ENCODE peak calls at places on chromosome 7, in nine cellular contexts. H, O, P, Z, D, M, K, R and E are unnamed samples.

GRCh38 chr7:101728888-101729883 is 88.2 kb upstream of the CUX1 start:
- DNase-seq in O (peak), P (no peak), R (no peak), H (no peak), D (no peak), K (no peak), M (no peak), Z (peak), E (no peak)

GRCh38 chr7:122465296-122465695 is 160.7 kb upstream of the FEZF1 start:
- DNase-seq in D (no peak), M (no peak), Z (no peak), H (no peak), P (no peak), O (no peak), K (no peak), R (no peak), E (no peak)

GRCh38 chr7:128840326-128841170 is 10.3 kb downstream of the FLNC start:
- DNase-seq in K (no peak), D (no peak), R (no peak), H (no peak), Z (no peak), P (no peak), O (no peak), M (no peak), E (no peak)

GRCh38 chr7:4631664-4632171 is 50.4 kb upstream of the FOXK1 start:
- DNase-seq in H (no peak), K (no peak), D (no peak), R (peak), P (peak), M (no peak), Z (peak), O (peak), E (peak)

GRCh38 chr7:99005776-99006175 is 127.4 kb downstream of the TRRAP start:
- DNase-seq in R (no peak), K (peak), H (no peak), Z (no peak), O (no peak), P (no peak), M (no peak), D (peak), E (no peak)

GRCh38 chr7:121384159-121384745 is 11.9 kb downstream of the FAM3C start:
- DNase-seq in K (no peak), D (no peak), H (no peak), R (no peak), Z (no peak), P (no peak), O (no peak), M (no peak), E (no peak)

GRCh38 chr7:94067506-94067905 is 63.4 kb upstream of the BET1 start:
- DNase-seq in D (no peak), Z (no peak), R (no peak), K (no peak), P (no peak), H (no peak), M (no peak), O (no peak), E (no peak)

GRCh38 chr7:136294977-136295376 is 317.8 kb upstream of the MTPN start:
- DNase-seq in D (no peak), H (no peak), O (no peak), P (no peak), R (no peak), M (no peak), Z (no peak), K (no peak), E (no peak)

GRCh38 chr7:22587322-22587721 is 87.3 kb upstream of the STEAP1B start:
- DNase-seq in H (no peak), P (no peak), M (no peak), K (no peak), R (no peak), D (no peak), Z (peak), O (peak), E (no peak)

GRCh38 chr7:102202556-102202955 is 84.1 kb upstream of the SH2B2 start:
- DNase-seq in D (no peak), P (no peak), Z (no peak), K (no peak), H (no peak), O (no peak), R (no peak), M (no peak), E (no peak)

GRCh38 chr7:2689951-2690705 is 2.1 kb downstream of the AMZ1 start:
- DNase-seq in O (peak), M (no peak), H (no peak), Z (peak), R (no peak), K (no peak), D (no peak), P (no peak), E (no peak)

GRCh38 chr7:40760997-40761396 is 626.2 kb downstream of the SUGCT start:
- DNase-seq in R (no peak), Z (no peak), H (no peak), K (no peak), O (no peak), P (no peak), D (no peak), M (no peak), E (no peak)

GRCh38 chr7:84735021-84735420 is 451.8 kb downstream of the SEMA3D start:
- DNase-seq in K (no peak), O (peak), D (no peak), M (no peak), P (no peak), R (no peak), H (no peak), Z (peak), E (no peak)

GRCh38 chr7:10085231-10085630 is 888.4 kb upstream of the PHF14 start:
- DNase-seq in O (no peak), K (no peak), Z (no peak), D (no peak), H (no peak), P (no peak), R (no peak), M (no peak), E (no peak)

GRCh38 chr7:155692317-155692716 is 47.9 kb downstream of the RBM33 start:
- DNase-seq in P (no peak), M (no peak), O (no peak), K (no peak), R (no peak), D (no peak), H (no peak), Z (no peak), E (no peak)

GRCh38 chr7:157670490-157671357 is 333.9 kb downstream of the DNAJB6 start:
- DNase-seq in K (no peak), R (no peak), O (no peak), H (no peak), P (no peak), M (no peak), Z (peak), D (no peak), E (peak)

GRCh38 chr7:155560982-155561686 is 14.8 kb upstream of the CNPY1 start:
- DNase-seq in Z (no peak), R (no peak), P (no peak), H (no peak), O (no peak), D (no peak), M (no peak), K (no peak), E (no peak)

GRCh38 chr7:132511921-132512320 is 64.3 kb downstream of the PLXNA4 start:
- DNase-seq in M (no peak), R (no peak), H (no peak), P (no peak), K (no peak), D (no peak), Z (no peak), O (no peak), E (no peak)

GRCh38 chr7:112550468-112551060 is 69.8 kb downstream of the LSMEM1 start:
- DNase-seq in D (peak), H (peak), R (peak), P (no peak), K (no peak), O (peak), M (no peak), Z (peak), E (no peak)

GRCh38 chr7:125355899-125356298 is 426.3 kb upstream of the POT1 start:
- DNase-seq in R (no peak), P (no peak), M (no peak), Z (peak), O (peak), D (peak), H (no peak), K (no peak), E (no peak)

GRCh38 chr7:17299477-17299991 is 1.1 kb downstream of the AHR start:
- DNase-seq in Z (peak), O (peak), M (no peak), H (no peak), D (peak), R (no peak), K (no peak), P (no peak), E (no peak)

GRCh38 chr7:107463139-107464078 is 6.4 kb upstream of the GPR22 start:
- DNase-seq in R (peak), M (no peak), K (peak), H (peak), P (no peak), D (no peak), Z (peak), O (peak), E (peak)

GRCh38 chr7:157683251-157684156 is 346.7 kb downstream of the DNAJB6 start:
- DNase-seq in R (no peak), O (no peak), K (peak), H (no peak), P (no peak), Z (peak), D (no peak), M (no peak), E (peak)

GRCh38 chr7:27586825-27587224 is 75.9 kb downstream of the HIBADH start:
- DNase-seq in K (no peak), M (no peak), R (no peak), O (no peak), P (no peak), H (no peak), Z (no peak), D (no peak), E (peak)

GRCh38 chr7:106332186-106332585 is 47.4 kb upstream of the NAMPT start:
- DNase-seq in Z (no peak), D (no peak), R (no peak), O (no peak), M (no peak), K (no peak), H (no peak), P (no peak), E (no peak)

GRCh38 chr7:35536396-35536826 is 158.5 kb downstream of the HERPUD2 start:
- DNase-seq in D (no peak), M (no peak), O (no peak), K (peak), R (no peak), H (no peak), P (no peak), Z (no peak), E (no peak)

GRCh38 chr7:142866361-142867096 is 11.7 kb downstream of the EPHB6 start:
- DNase-seq in K (no peak), H (peak), D (no peak), O (peak), P (no peak), R (no peak), Z (peak), M (no peak), E (no peak)